ENCODE peak calls at places on chromosomes 4 and X, in four cellular contexts. One of them, this sample, is unnamed.

GRCh38 chr4:165580379-165580905 is 201.6 kb downstream of the CPE start:
- DNase-seq in CD8-positive, alpha-beta T cell: no peak
- DNase-seq in CD8-positive, alpha-beta memory T cell: no peak
- DNase-seq in PC-9: no peak
- DNase-seq in this sample: no peak

GRCh38 chr4:56301181-56302076 is 85.9 kb downstream of the AASDH start:
- DNase-seq in CD8-positive, alpha-beta T cell: peak; percentile 31
- DNase-seq in CD8-positive, alpha-beta memory T cell: peak; percentile 42
- DNase-seq in PC-9: peak; percentile 65
- DNase-seq in this sample: peak; percentile 87

GRCh38 chr4:123618606-123619005 is 222.0 kb downstream of the SPRY1 start:
- DNase-seq in CD8-positive, alpha-beta T cell: no peak
- DNase-seq in CD8-positive, alpha-beta memory T cell: no peak
- DNase-seq in PC-9: no peak
- DNase-seq in this sample: no peak

GRCh38 chrX:23937100-23937499 is 29.3 kb downstream of the CXorf58 start:
- DNase-seq in CD8-positive, alpha-beta T cell: no peak
- DNase-seq in CD8-positive, alpha-beta memory T cell: no peak
- DNase-seq in PC-9: no peak
- DNase-seq in this sample: no peak

GRCh38 chrX:116239944-116240391 is 69.4 kb downstream of the AGTR2 start:
- DNase-seq in CD8-positive, alpha-beta T cell: no peak
- DNase-seq in CD8-positive, alpha-beta memory T cell: no peak
- DNase-seq in PC-9: no peak
- DNase-seq in this sample: peak; percentile 22

GRCh38 chr4:147782087-147782781 is 50.3 kb downstream of the ARHGAP10 start:
- DNase-seq in CD8-positive, alpha-beta T cell: no peak
- DNase-seq in CD8-positive, alpha-beta memory T cell: no peak
- DNase-seq in PC-9: peak; percentile 40
- DNase-seq in this sample: no peak

GRCh38 chr4:77352192-77352591 is 195.2 kb downstream of the CCNG2 start:
- DNase-seq in CD8-positive, alpha-beta T cell: no peak
- DNase-seq in CD8-positive, alpha-beta memory T cell: no peak
- DNase-seq in PC-9: no peak
- DNase-seq in this sample: no peak

GRCh38 chr4:47668810-47669408 is 169.0 kb downstream of the CORIN start:
- DNase-seq in CD8-positive, alpha-beta T cell: no peak
- DNase-seq in CD8-positive, alpha-beta memory T cell: peak; percentile 20
- DNase-seq in PC-9: peak; percentile 3
- DNase-seq in this sample: peak; percentile 26

GRCh38 chr4:13261486-13262257 is 222.5 kb downstream of the RAB28 start:
- DNase-seq in CD8-positive, alpha-beta T cell: no peak
- DNase-seq in CD8-positive, alpha-beta memory T cell: no peak
- DNase-seq in PC-9: no peak
- DNase-seq in this sample: no peak

GRCh38 chr4:54440394-54441223 is 211.5 kb downstream of the PDGFRA start:
- DNase-seq in CD8-positive, alpha-beta T cell: no peak
- DNase-seq in CD8-positive, alpha-beta memory T cell: no peak
- DNase-seq in PC-9: no peak
- DNase-seq in this sample: peak; percentile 23

GRCh38 chrX:111490683-111491082 is 20.8 kb upstream of the SERTM2 start:
- DNase-seq in CD8-positive, alpha-beta T cell: no peak
- DNase-seq in CD8-positive, alpha-beta memory T cell: no peak
- DNase-seq in PC-9: no peak
- DNase-seq in this sample: no peak

GRCh38 chr4:78612398-78613005 is 60.9 kb downstream of the ANXA3 start:
- DNase-seq in CD8-positive, alpha-beta T cell: no peak
- DNase-seq in CD8-positive, alpha-beta memory T cell: peak; percentile 2
- DNase-seq in PC-9: peak; percentile 14
- DNase-seq in this sample: peak; percentile 42

GRCh38 chr4:626201-627091 is 1.1 kb downstream of the PDE6B start:
- DNase-seq in CD8-positive, alpha-beta T cell: no peak
- DNase-seq in CD8-positive, alpha-beta memory T cell: no peak
- DNase-seq in PC-9: no peak
- DNase-seq in this sample: no peak

GRCh38 chr4:44760142-44760898 is 34.0 kb upstream of the GNPDA2 start:
- DNase-seq in CD8-positive, alpha-beta T cell: no peak
- DNase-seq in CD8-positive, alpha-beta memory T cell: peak; percentile 4
- DNase-seq in PC-9: no peak
- DNase-seq in this sample: no peak

GRCh38 chr4:132218406-132218805 is 930.7 kb upstream of the PCDH10 start:
- DNase-seq in CD8-positive, alpha-beta T cell: no peak
- DNase-seq in CD8-positive, alpha-beta memory T cell: no peak
- DNase-seq in PC-9: no peak
- DNase-seq in this sample: no peak

GRCh38 chrX:136488706-136489105 is 959 bp downstream of the BRS3 start:
- DNase-seq in CD8-positive, alpha-beta T cell: no peak
- DNase-seq in CD8-positive, alpha-beta memory T cell: no peak
- DNase-seq in PC-9: no peak
- DNase-seq in this sample: no peak

GRCh38 chr4:174794706-174795105 is 34.3 kb downstream of the GLRA3 start:
- DNase-seq in CD8-positive, alpha-beta T cell: no peak
- DNase-seq in CD8-positive, alpha-beta memory T cell: no peak
- DNase-seq in PC-9: no peak
- DNase-seq in this sample: no peak

GRCh38 chr4:41209187-41209586 is 5.2 kb downstream of the APBB2 start:
- DNase-seq in CD8-positive, alpha-beta T cell: no peak
- DNase-seq in CD8-positive, alpha-beta memory T cell: no peak
- DNase-seq in PC-9: no peak
- DNase-seq in this sample: peak; percentile 71

GRCh38 chr4:178309890-178310289 is 867.7 kb upstream of the AGA start:
- DNase-seq in CD8-positive, alpha-beta T cell: no peak
- DNase-seq in CD8-positive, alpha-beta memory T cell: no peak
- DNase-seq in PC-9: no peak
- DNase-seq in this sample: no peak

GRCh38 chr4:8846864-8847263 is 24.8 kb downstream of the HMX1 start:
- DNase-seq in CD8-positive, alpha-beta T cell: no peak
- DNase-seq in CD8-positive, alpha-beta memory T cell: no peak
- DNase-seq in PC-9: no peak
- DNase-seq in this sample: no peak

GRCh38 chrX:118522230-118522926 is 26.8 kb downstream of the DOCK11 start:
- DNase-seq in CD8-positive, alpha-beta T cell: no peak
- DNase-seq in CD8-positive, alpha-beta memory T cell: no peak
- DNase-seq in PC-9: no peak
- DNase-seq in this sample: no peak

GRCh38 chr4:96164814-96165351 is 325.0 kb downstream of the PDHA2 start:
- DNase-seq in CD8-positive, alpha-beta T cell: no peak
- DNase-seq in CD8-positive, alpha-beta memory T cell: no peak
- DNase-seq in PC-9: peak; percentile 29
- DNase-seq in this sample: no peak

GRCh38 chr4:3270141-3270611 is 21.2 kb downstream of the MSANTD1 start:
- DNase-seq in CD8-positive, alpha-beta T cell: no peak
- DNase-seq in CD8-positive, alpha-beta memory T cell: no peak
- DNase-seq in PC-9: no peak
- DNase-seq in this sample: peak; percentile 8

GRCh38 chr4:115418997-115419396 is 305.6 kb upstream of the NDST4 start:
- DNase-seq in CD8-positive, alpha-beta T cell: no peak
- DNase-seq in CD8-positive, alpha-beta memory T cell: no peak
- DNase-seq in PC-9: no peak
- DNase-seq in this sample: no peak
- H3K27ac ChIP-seq in CD8-positive, alpha-beta T cell: no peak overlapping the region
- H3K27ac ChIP-seq in CD8-positive, alpha-beta memory T cell: no peak overlapping the region
- H3K27ac ChIP-seq in PC-9: no peak overlapping the region
- H3K27ac ChIP-seq in this sample: no peak overlapping the region

GRCh38 chr4:22733816-22734215 is 41.1 kb downstream of the GBA3 start:
- DNase-seq in CD8-positive, alpha-beta T cell: no peak
- DNase-seq in CD8-positive, alpha-beta memory T cell: no peak
- DNase-seq in PC-9: no peak
- DNase-seq in this sample: no peak
- H3K27ac ChIP-seq in CD8-positive, alpha-beta T cell: no peak overlapping the region
- H3K27ac ChIP-seq in CD8-positive, alpha-beta memory T cell: no peak overlapping the region
- H3K27ac ChIP-seq in PC-9: no peak overlapping the region
- H3K27ac ChIP-seq in this sample: no peak overlapping the region

GRCh38 chr4:26862381-26862915 is 1.8 kb downstream of the STIM2 start:
- DNase-seq in CD8-positive, alpha-beta T cell: no peak
- DNase-seq in CD8-positive, alpha-beta memory T cell: no peak
- DNase-seq in PC-9: no peak
- DNase-seq in this sample: no peak
- H3K27ac ChIP-seq in CD8-positive, alpha-beta T cell: peak overlapping the region; percentile 83
- H3K27ac ChIP-seq in CD8-positive, alpha-beta memory T cell: peak overlapping the region; percentile 79
- H3K27ac ChIP-seq in PC-9: no peak overlapping the region
- H3K27ac ChIP-seq in this sample: no peak overlapping the region

GRCh38 chrX:10769165-10769564 is 148.8 kb upstream of the MID1 start:
- DNase-seq in CD8-positive, alpha-beta T cell: no peak
- DNase-seq in CD8-positive, alpha-beta memory T cell: no peak
- DNase-seq in PC-9: no peak
- DNase-seq in this sample: no peak
- H3K27ac ChIP-seq in CD8-positive, alpha-beta T cell: no peak overlapping the region
- H3K27ac ChIP-seq in CD8-positive, alpha-beta memory T cell: no peak overlapping the region
- H3K27ac ChIP-seq in PC-9: no peak overlapping the region
- H3K27ac ChIP-seq in this sample: no peak overlapping the region

DNA sequence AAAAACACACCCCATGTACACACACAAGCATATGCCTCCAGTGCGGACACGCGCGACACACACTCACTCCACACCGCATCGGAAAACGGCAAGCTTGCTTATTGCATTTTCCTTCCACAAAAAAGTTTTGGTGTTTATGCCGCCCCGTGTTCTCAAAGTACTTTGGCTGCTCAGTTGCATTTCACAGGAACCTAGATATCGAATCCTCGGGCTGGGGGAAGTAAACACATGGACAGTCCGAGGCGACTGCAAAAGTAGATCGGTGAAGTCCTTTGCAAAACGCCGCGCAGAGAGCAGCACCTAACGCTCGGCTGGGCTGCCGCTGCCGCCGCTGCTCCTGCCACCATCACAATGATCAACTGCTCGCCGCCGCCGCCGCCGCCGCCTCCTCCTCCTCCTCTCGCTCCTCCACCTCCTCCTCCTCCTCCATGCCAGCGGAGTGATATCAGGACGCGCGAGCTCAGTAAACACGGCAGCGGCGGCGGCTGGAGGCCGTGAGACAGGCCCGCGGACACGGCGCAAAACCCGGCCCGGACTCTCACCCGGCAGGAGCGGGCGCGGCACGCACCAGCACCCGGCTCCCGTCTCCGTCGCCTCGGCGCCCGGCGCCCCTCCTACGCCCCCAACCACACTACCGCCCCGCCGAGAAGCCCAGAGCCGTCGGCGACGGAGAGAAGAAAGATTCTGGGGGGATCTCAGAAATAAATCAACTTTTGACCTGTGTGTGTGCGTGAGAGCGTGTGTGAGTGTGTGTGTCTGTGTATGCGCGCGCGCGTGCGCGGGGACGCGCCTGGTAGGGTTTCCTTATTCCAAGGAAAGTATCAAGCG is at the start of gene MAML3:
- DNase-seq in CD8-positive, alpha-beta T cell: peak; percentile 69
- DNase-seq in CD8-positive, alpha-beta memory T cell: peak; percentile 85
- DNase-seq in PC-9: peak; percentile 92
- DNase-seq in this sample: peak; percentile 95
- H3K27ac ChIP-seq in CD8-positive, alpha-beta T cell: peak within 1 kb of the TSS; percentile 78
- H3K27ac ChIP-seq in CD8-positive, alpha-beta memory T cell: no peak within 1 kb of the TSS
- H3K27ac ChIP-seq in PC-9: peak within 1 kb of the TSS; percentile 100
- H3K27ac ChIP-seq in this sample: peak within 1 kb of the TSS; percentile 99

GRCh38 chr4:128572778-128573241 is 236.7 kb upstream of the JADE1 start:
- DNase-seq in CD8-positive, alpha-beta T cell: no peak
- DNase-seq in CD8-positive, alpha-beta memory T cell: no peak
- DNase-seq in PC-9: peak; percentile 19
- DNase-seq in this sample: no peak
- H3K27ac ChIP-seq in CD8-positive, alpha-beta T cell: no peak overlapping the region
- H3K27ac ChIP-seq in CD8-positive, alpha-beta memory T cell: no peak overlapping the region
- H3K27ac ChIP-seq in PC-9: peak overlapping the region; percentile 46
- H3K27ac ChIP-seq in this sample: no peak overlapping the region

DNA sequence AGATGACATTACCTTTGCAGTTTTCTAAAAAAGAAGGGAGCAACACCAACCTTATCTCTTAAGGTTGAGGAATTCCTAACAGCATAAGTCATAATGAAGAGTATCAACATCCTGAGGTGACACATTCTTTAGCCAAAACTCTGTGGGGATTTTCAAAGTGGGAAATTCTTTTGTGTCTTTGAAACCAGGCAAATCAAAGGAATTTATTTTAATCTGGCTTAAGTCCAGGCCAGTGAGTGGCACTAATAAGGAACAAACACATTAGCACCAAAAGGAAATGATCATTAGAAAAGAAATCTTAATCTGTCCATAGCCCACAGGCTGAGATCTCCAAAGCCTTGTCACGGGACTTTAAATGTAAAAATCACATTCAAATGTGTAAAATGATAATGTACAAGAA is 110.1 kb downstream of the LARP7 start:
- DNase-seq in CD8-positive, alpha-beta T cell: no peak
- DNase-seq in CD8-positive, alpha-beta memory T cell: no peak
- DNase-seq in PC-9: peak; percentile 28
- DNase-seq in this sample: no peak
- H3K27ac ChIP-seq in CD8-positive, alpha-beta T cell: no peak overlapping the region
- H3K27ac ChIP-seq in CD8-positive, alpha-beta memory T cell: no peak overlapping the region
- H3K27ac ChIP-seq in PC-9: peak overlapping the region; percentile 63
- H3K27ac ChIP-seq in this sample: no peak overlapping the region

GRCh38 chrX:135425026-135425425 is 3.3 kb downstream of the SMIM10L2A start:
- DNase-seq in CD8-positive, alpha-beta T cell: no peak
- DNase-seq in CD8-positive, alpha-beta memory T cell: no peak
- DNase-seq in PC-9: no peak
- DNase-seq in this sample: no peak

GRCh38 chrX:135424469-135424868 is 2.7 kb downstream of the SMIM10L2A start:
- DNase-seq in CD8-positive, alpha-beta T cell: no peak
- DNase-seq in CD8-positive, alpha-beta memory T cell: no peak
- DNase-seq in PC-9: no peak
- DNase-seq in this sample: no peak

GRCh38 chrX:135421537-135421931 is 210 bp upstream of the SMIM10L2A start:
- DNase-seq in CD8-positive, alpha-beta T cell: peak; percentile 82
- DNase-seq in CD8-positive, alpha-beta memory T cell: peak; percentile 84
- DNase-seq in PC-9: peak; percentile 31
- DNase-seq in this sample: peak; percentile 87

GRCh38 chrX:135420831-135421230 is 913 bp upstream of the SMIM10L2A start:
- DNase-seq in CD8-positive, alpha-beta T cell: no peak
- DNase-seq in CD8-positive, alpha-beta memory T cell: no peak
- DNase-seq in PC-9: no peak
- DNase-seq in this sample: no peak

DNA sequence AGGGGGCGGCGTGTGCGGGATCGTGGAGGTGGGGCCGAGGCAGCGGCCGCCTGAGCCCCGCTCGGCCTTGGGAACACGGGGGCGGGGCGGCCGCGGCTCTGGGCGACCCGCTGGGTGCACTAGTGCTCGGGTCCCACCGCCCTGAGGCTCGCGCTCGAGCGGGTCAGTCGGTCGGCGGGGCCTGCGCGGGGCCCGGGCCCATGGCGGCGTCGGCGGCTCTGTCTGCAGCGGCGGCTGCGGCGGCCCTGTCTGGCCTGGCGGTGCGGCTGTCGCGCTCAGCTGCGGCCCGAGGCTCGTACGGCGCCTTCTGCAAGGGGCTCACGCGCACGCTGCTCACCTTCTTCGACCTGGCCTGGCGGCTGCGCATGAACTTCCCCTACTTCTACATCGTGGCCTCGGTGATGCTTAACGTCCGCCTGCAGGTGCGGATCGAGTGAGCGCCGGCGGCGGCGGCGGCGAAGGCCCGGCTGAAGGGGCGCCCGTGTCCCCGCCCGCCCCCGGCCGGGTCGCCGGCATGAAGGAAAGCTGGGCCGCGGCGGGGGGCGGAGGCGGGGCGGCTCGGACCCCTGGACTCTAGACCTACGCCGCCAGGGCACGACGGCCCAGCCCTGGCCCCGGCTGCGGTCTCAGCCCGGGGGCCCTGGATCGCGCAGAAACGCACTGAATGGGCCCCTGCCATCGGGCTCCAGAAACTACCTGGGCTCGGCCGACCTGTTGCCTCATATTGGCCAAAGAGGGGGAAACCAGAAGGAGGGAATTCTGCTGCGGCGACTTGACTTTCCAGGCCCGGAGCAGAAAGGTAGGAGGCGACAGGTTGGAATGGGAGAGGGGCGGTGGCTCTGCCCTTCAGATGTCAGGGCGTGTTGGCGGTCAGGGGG is at the start of gene SMIM10L2A:
- DNase-seq in CD8-positive, alpha-beta T cell: no peak
- DNase-seq in CD8-positive, alpha-beta memory T cell: peak; percentile 8
- DNase-seq in PC-9: no peak
- DNase-seq in this sample: no peak
- H3K27ac ChIP-seq in CD8-positive, alpha-beta T cell: no peak within 1 kb of the TSS
- H3K27ac ChIP-seq in CD8-positive, alpha-beta memory T cell: no peak within 1 kb of the TSS
- H3K27ac ChIP-seq in PC-9: no peak within 1 kb of the TSS
- H3K27ac ChIP-seq in this sample: no peak within 1 kb of the TSS

This sample was measured in colonic mucosa.